ENCODE peak calls at places on chromosomes 7 and 10, in five cellular contexts. U is neuronal stem cell; T is CD4-positive, alpha-beta memory T cell; L is right cardiac atrium; M is hepatocyte. F is an unnamed sample.
A peak's percentile ranks its signal among the peaks of the same experiment; 100 is the strongest.

GRCh38 chr10:8138471-8138870 is 84.0 kb downstream of the GATA3 start:
- DNase-seq in M (no peak), T (no peak), L (no peak), U (no peak), F (no peak)

GRCh38 chr10:31129261-31129660 is 97.6 kb upstream of the ZNF438 start:
- DNase-seq in U (no peak), T (no peak), L (peak; percentile 57), M (peak; percentile 45), F (no peak)

GRCh38 chr10:15748137-15748536 is 28.4 kb upstream of the ITGA8 start:
- DNase-seq in T (no peak), L (no peak), U (no peak), M (no peak), F (no peak)

GRCh38 chr10:21403256-21404015 is 122.0 kb downstream of the SKIDA1 start:
- DNase-seq in T (no peak), M (no peak), U (no peak), L (no peak), F (peak; percentile 24)

GRCh38 chr7:38319873-38320272 is 46.4 kb upstream of the TARP start:
- DNase-seq in L (no peak), M (no peak), U (no peak), T (no peak), F (no peak)

GRCh38 chr10:112307631-112308502 is 24.7 kb downstream of the TECTB start:
- DNase-seq in M (peak; percentile 72), T (peak; percentile 14), L (no peak), U (peak; percentile 44), F (peak; percentile 56)

GRCh38 chr10:104308439-104308903 is 29.8 kb downstream of the ITPRIP start:
- DNase-seq in L (no peak), T (peak; percentile 49), U (no peak), M (no peak), F (no peak)

GRCh38 chr7:44065431-44066110 is at the start of gene PGAM2:
- DNase-seq in U (peak; percentile 69), L (peak; percentile 78), M (no peak), T (no peak), F (no peak)

GRCh38 chr10:122852261-122852660 is 6.6 kb upstream of the CUZD1 start:
- DNase-seq in L (no peak), M (no peak), U (no peak), T (no peak), F (no peak)

GRCh38 chr10:5274795-5275194 is 78.2 kb downstream of the AKR1C4 start:
- DNase-seq in L (no peak), U (no peak), M (no peak), T (no peak), F (no peak)

GRCh38 chr7:2074694-2075093 is 158.1 kb downstream of the MAD1L1 start:
- DNase-seq in T (no peak), U (no peak), M (no peak), L (no peak), F (no peak)

GRCh38 chr10:58653139-58653538 is 140.5 kb downstream of the BICC1 start:
- DNase-seq in L (no peak), T (no peak), M (no peak), U (no peak), F (no peak)

GRCh38 chr7:107262857-107263256 is 94.1 kb downstream of the HBP1 start:
- DNase-seq in U (no peak), L (no peak), T (no peak), M (no peak), F (peak; percentile 45)

GRCh38 chr7:117802660-117803059 is 70.6 kb downstream of the CTTNBP2 start:
- DNase-seq in U (no peak), T (no peak), L (no peak), M (no peak), F (no peak)
- H3K4me1 ChIP-seq in U (peaks cover under 1% of the 10 kb centered on the region), T (no peaks in the 10 kb centered on the region), L (no peaks in the 10 kb centered on the region), M (no peaks in the 10 kb centered on the region), F (no peaks in the 10 kb centered on the region)

GRCh38 chr10:124652200-124652599 is 92.0 kb downstream of the FAM53B start:
- DNase-seq in T (no peak), M (no peak), L (no peak), U (no peak), F (no peak)

GRCh38 chr10:124651402-124651887 is 92.7 kb downstream of the FAM53B start:
- DNase-seq in U (no peak), L (no peak), T (no peak), M (no peak), F (no peak)

GRCh38 chr10:124653311-124653710 is 90.9 kb downstream of the FAM53B start:
- DNase-seq in L (no peak), T (no peak), U (no peak), M (no peak), F (no peak)

GRCh38 chr10:124653811-124654651 is 90.1 kb downstream of the FAM53B start:
- DNase-seq in U (no peak), T (no peak), M (no peak), L (no peak), F (no peak)

GRCh38 chr10:124652701-124653100 is 91.5 kb downstream of the FAM53B start:
- DNase-seq in T (no peak), U (no peak), L (no peak), M (no peak), F (no peak)
- H3K4me1 ChIP-seq in T (peaks cover 98% of the 10 kb centered on the region), U (peaks cover 34% of the 10 kb centered on the region), L (peaks cover 47% of the 10 kb centered on the region), M (peaks cover 6% of the 10 kb centered on the region), F (no peaks in the 10 kb centered on the region)

GRCh38 chr7:18573410-18574234 is 78.1 kb downstream of the HDAC9 start:
- DNase-seq in U (no peak), L (no peak), M (no peak), T (no peak), F (no peak)
- H3K4me1 ChIP-seq in U (no peaks in the 10 kb centered on the region), L (no peaks in the 10 kb centered on the region), M (no peaks in the 10 kb centered on the region), T (no peaks in the 10 kb centered on the region), F (peaks cover 34% of the 10 kb centered on the region)

GRCh38 chr7:75619636-75620035 is 119.1 kb downstream of the HIP1 start:
- DNase-seq in L (no peak), T (no peak), M (no peak), U (no peak), F (no peak)
- H3K4me1 ChIP-seq in L (peaks cover 18% of the 10 kb centered on the region), T (peaks cover 27% of the 10 kb centered on the region), M (no peaks in the 10 kb centered on the region), U (peaks cover 2% of the 10 kb centered on the region), F (no peaks in the 10 kb centered on the region)

DNA sequence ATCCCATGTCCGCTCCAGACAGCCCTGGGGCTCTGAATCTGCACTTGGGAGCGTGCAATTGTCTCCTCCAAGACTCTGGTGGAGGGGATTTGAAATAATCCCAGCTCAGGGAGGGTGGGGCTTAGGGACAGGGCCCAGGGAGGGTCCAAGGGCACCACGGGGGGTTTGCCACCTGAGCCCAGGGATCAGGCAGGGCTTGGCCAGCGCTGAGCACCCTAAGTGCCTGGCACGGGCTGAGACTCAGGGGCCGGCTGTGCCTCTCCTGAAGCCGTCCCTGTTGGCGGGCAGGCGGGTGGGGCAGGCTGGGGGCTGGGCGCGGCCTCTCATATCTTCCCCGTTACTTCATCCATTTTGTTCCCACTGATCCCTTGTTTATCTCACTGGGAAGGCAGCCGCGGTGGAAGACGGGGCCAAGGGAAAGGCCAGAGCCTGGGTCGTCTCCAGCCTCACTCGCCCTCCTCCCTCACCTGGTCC is 41.8 kb upstream of the ELN start:
- DNase-seq in T (no peak), L (peak; percentile 85), M (peak; percentile 51), U (no peak), F (no peak)
- H3K4me1 ChIP-seq in T (no peaks in the 10 kb centered on the region), L (no peaks in the 10 kb centered on the region), M (no peaks in the 10 kb centered on the region), U (peaks cover 2% of the 10 kb centered on the region), F (no peaks in the 10 kb centered on the region)

DNA sequence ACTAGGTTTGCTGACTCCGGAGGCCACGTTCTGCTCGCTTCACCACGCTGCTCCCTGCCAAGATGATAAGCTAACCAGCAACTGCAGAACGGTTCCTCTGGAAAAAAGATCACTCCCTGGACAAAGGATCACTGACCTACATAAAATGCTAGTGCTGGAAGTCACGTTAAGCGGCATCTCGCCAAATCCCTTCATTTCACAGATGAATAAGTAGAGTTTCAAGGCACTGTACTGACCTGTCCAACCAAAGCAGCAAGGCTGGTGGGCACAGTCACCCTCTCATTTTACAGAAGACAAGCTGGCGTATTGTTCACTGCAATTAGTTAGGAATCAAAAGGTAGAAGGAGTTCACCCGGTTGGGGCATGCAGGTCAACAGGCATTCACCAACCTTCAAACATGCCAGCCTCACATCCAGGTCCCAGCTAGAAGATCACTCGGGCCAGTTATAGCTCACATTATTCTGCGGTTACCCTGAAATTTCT is 33.0 kb downstream of the HIPK2 start:
- DNase-seq in U (no peak), M (no peak), T (no peak), L (peak; percentile 68), F (no peak)
- H3K4me1 ChIP-seq in U (peaks cover 17% of the 10 kb centered on the region), M (peaks cover 11% of the 10 kb centered on the region), T (no peaks in the 10 kb centered on the region), L (peaks cover 66% of the 10 kb centered on the region), F (peaks cover 15% of the 10 kb centered on the region)

GRCh38 chr7:24912424-24912823 is 67.6 kb downstream of the OSBPL3 start:
- DNase-seq in U (no peak), L (no peak), T (no peak), M (no peak), F (no peak)
- H3K4me1 ChIP-seq in U (no peaks in the 10 kb centered on the region), L (peaks cover 5% of the 10 kb centered on the region), T (peaks cover 85% of the 10 kb centered on the region), M (no peaks in the 10 kb centered on the region), F (no peaks in the 10 kb centered on the region)

F was measured in HAP-1.